ENCODE peak calls at places on chromosomes 5 and 9, in ten cellular contexts. R is Karpas-422; V is breast epithelium; P is ascending aorta; M is fibroblast of lung; C is psoas muscle; D is CD8-positive, alpha-beta T cell; I is IMR-90; O is tibial nerve; J is endodermal cell. L is an unnamed sample.

GRCh38 chr5:60355181-60355580 is 344.8 kb downstream of the DEPDC1B start:
- DNase-seq in R (no peak), V (no peak), P (no peak), M (no peak), C (no peak), D (no peak), I (no peak), O (no peak), J (no peak), L (no peak)

GRCh38 chr9:113536483-113537226 is 73.1 kb downstream of the RGS3 start:
- DNase-seq in R (no peak), V (no peak), P (peak), M (peak), C (peak), D (no peak), I (no peak), O (no peak), J (peak), L (no peak)

GRCh38 chr5:120817044-120817985 is 353.2 kb downstream of the PRR16 start:
- DNase-seq in R (peak), V (no peak), P (no peak), M (peak), C (no peak), D (peak), I (peak), O (no peak), J (peak), L (no peak)

GRCh38 chr5:116990010-116990409 is 415.4 kb upstream of the SEMA6A start:
- DNase-seq in R (peak), V (no peak), P (no peak), M (no peak), C (no peak), D (no peak), I (no peak), O (no peak), J (no peak), L (no peak)

GRCh38 chr5:59021837-59022514 is 439.1 kb downstream of the RAB3C start:
- DNase-seq in R (no peak), V (no peak), P (no peak), M (no peak), C (peak), D (no peak), I (no peak), O (no peak), J (no peak), L (no peak)

GRCh38 chr9:86413966-86414880 is 60.0 kb upstream of the TUT7 start:
- DNase-seq in R (peak), V (no peak), P (no peak), M (peak), C (no peak), D (no peak), I (peak), O (no peak), J (no peak), L (no peak)

GRCh38 chr9:101791938-101792337 is 53.5 kb upstream of the GRIN3A start:
- DNase-seq in R (peak), V (no peak), P (no peak), M (peak), C (no peak), D (no peak), I (no peak), O (no peak), J (peak), L (no peak)

GRCh38 chr5:120555345-120555744 is 91.2 kb downstream of the PRR16 start:
- DNase-seq in R (no peak), V (no peak), P (no peak), M (no peak), C (no peak), D (no peak), I (no peak), O (no peak), J (no peak), L (no peak)

GRCh38 chr5:95332179-95332578 is 47.3 kb upstream of the MCTP1 start:
- DNase-seq in R (no peak), V (no peak), P (no peak), M (no peak), C (no peak), D (no peak), I (no peak), O (no peak), J (no peak), L (no peak)

GRCh38 chr5:124239572-124239971 is 506.9 kb downstream of the ZNF608 start:
- DNase-seq in R (no peak), V (no peak), P (no peak), M (no peak), C (no peak), D (no peak), I (no peak), O (no peak), J (no peak), L (no peak)

GRCh38 chr9:71587576-71588362 is 180.5 kb downstream of the CEMIP2 start:
- DNase-seq in R (no peak), V (no peak), P (no peak), M (peak), C (no peak), D (no peak), I (peak), O (no peak), J (no peak), L (no peak)

GRCh38 chr9:112180387-112180881 is 5.3 kb upstream of the SUSD1 start:
- DNase-seq in R (no peak), V (no peak), P (no peak), M (peak), C (no peak), D (peak), I (no peak), O (no peak), J (no peak), L (peak)

DNA sequence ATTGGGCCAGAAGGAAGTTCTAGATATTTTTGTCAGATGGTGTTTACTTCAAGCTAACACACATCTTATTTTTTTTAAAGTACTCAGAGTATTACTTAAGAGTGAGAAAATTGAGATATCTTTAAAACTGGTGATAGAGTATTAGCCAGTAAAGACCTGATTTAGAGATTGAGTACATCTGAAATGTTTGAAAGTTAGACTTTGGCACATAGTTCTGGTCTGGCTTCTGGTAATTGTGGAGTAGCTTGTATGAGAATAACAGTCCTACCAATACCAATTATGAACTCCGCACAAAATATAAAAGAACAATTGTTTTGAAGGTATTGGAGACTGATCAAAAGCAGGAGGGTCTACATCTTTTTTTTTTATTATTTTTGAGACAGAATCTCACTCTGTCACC is 44.5 kb upstream of the GLIPR2 start:
- DNase-seq in R (peak), V (no peak), P (no peak), M (no peak), C (no peak), D (no peak), I (no peak), O (no peak), J (no peak), L (no peak)
- H3K27ac ChIP-seq in R (no peak), V (no peak), P (no peak), M (peak), C (peak), D (no peak), I (peak), O (no peak), J (no peak), L (no peak)

GRCh38 chr9:18722882-18723281 is 248.9 kb downstream of the ADAMTSL1 start:
- DNase-seq in R (no peak), V (no peak), P (no peak), M (no peak), C (no peak), D (no peak), I (no peak), O (no peak), J (no peak), L (no peak)

GRCh38 chr9:18718393-18718792 is 244.4 kb downstream of the ADAMTSL1 start:
- DNase-seq in R (no peak), V (no peak), P (no peak), M (no peak), C (no peak), D (no peak), I (no peak), O (no peak), J (no peak), L (no peak)

GRCh38 chr9:18723366-18723765 is 249.4 kb downstream of the ADAMTSL1 start:
- DNase-seq in R (no peak), V (no peak), P (no peak), M (no peak), C (no peak), D (no peak), I (no peak), O (no peak), J (no peak), L (no peak)

GRCh38 chr9:18721267-18722079 is 247.5 kb downstream of the ADAMTSL1 start:
- DNase-seq in R (no peak), V (no peak), P (no peak), M (no peak), C (no peak), D (no peak), I (no peak), O (no peak), J (no peak), L (no peak)

DNA sequence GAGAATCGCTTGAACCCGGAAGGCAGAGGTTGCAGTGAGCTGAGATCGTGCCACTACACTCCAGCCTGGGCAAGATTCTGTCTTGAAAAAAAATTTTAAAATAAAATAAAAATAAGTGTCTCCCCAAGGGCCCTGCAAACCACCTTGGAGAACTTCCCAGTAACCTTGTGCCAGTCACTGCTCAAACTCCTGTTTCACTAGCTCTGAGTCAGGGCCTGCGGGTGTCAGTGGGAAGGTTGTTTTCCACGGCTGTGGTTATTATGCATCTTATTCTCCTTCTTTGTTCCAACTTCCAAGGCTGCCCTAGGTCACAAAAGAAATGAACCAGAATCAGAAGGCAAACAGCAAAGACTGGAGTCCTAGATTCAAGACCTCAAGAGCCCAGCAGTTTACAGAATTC is 246.7 kb downstream of the ADAMTSL1 start:
- DNase-seq in R (no peak), V (no peak), P (no peak), M (peak), C (no peak), D (no peak), I (peak), O (no peak), J (no peak), L (no peak)
- H3K27ac ChIP-seq in R (no peak), V (no peak), P (peak), M (no peak), C (no peak), D (no peak), I (no peak), O (no peak), J (no peak), L (no peak)

DNA sequence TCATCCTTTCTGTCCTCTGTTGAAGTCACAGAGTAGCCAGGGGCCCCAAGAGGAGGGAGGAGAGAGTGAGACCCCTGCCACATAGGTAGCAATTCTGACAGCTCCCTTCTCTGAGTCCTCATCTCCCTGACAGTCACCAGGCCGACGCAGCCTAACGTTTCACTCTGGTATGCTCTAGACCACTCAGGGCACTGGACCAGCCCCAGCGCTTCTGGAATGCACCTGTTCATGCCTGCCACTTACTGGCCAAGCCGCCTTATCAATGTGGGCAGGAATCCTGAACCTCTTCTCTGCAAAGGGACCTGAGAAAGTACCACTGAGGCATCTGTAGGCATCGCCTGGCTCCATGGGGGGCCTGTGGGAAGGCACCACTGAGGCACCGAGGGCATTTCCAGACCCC is 50.2 kb downstream of the SECISBP2 start:
- DNase-seq in R (no peak), V (no peak), P (no peak), M (no peak), C (no peak), D (no peak), I (no peak), O (no peak), J (no peak), L (no peak)
- H3K27ac ChIP-seq in R (no peak), V (no peak), P (no peak), M (no peak), C (no peak), D (no peak), I (no peak), O (no peak), J (no peak), L (no peak)

DNA sequence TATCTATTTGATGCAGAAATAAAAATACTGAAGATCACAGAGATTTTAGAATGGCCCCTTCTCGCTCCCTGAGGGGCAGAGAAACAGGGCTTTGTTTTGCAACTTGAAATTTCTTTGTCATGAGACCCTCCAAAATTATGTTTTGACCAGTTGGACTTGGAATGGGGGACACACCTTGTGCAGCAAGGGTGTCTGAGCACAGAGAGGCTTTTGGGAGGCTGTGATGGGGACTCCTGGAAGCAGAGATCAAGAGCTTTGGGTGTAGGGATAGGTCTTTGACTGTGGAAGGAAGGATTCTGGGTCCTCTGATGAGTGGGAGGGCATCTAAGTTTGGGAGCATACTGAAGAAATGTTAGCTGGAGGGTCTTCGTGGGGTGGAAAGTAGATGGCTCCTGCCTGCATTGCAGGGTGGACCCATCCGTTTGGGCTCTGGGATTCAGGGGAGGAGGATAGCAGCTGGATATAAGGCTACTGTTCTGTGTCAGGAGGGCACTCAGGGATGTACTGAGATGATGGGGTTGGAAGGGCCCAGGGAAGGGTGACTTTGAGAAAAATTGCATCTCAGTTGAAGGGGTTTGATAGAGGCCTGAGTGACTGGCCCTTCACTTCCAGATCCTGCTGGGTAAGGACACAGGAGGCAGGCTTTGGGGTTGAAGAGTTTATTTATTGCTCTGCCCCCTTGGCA is 1.8 kb upstream of the MYORG start:
- DNase-seq in R (no peak), V (no peak), P (no peak), M (no peak), C (no peak), D (no peak), I (no peak), O (no peak), J (no peak), L (no peak)
- H3K27ac ChIP-seq in R (no peak), V (no peak), P (no peak), M (no peak), C (no peak), D (no peak), I (no peak), O (no peak), J (no peak), L (no peak)

GRCh38 chr5:155651-156410 is 35.5 kb upstream of the LRRC14B start:
- DNase-seq in R (no peak), V (no peak), P (no peak), M (no peak), C (no peak), D (no peak), I (no peak), O (no peak), J (peak), L (no peak)

GRCh38 chr5:154826-155225 is 36.5 kb upstream of the LRRC14B start:
- DNase-seq in R (no peak), V (no peak), P (no peak), M (no peak), C (no peak), D (no peak), I (no peak), O (no peak), J (no peak), L (no peak)

GRCh38 chr5:152077-152476 is 39.2 kb upstream of the LRRC14B start:
- DNase-seq in R (no peak), V (no peak), P (no peak), M (no peak), C (no peak), D (no peak), I (no peak), O (no peak), J (no peak), L (no peak)

GRCh38 chr5:154236-154635 is 37.1 kb upstream of the LRRC14B start:
- DNase-seq in R (no peak), V (no peak), P (no peak), M (peak), C (no peak), D (no peak), I (no peak), O (no peak), J (peak), L (no peak)

DNA sequence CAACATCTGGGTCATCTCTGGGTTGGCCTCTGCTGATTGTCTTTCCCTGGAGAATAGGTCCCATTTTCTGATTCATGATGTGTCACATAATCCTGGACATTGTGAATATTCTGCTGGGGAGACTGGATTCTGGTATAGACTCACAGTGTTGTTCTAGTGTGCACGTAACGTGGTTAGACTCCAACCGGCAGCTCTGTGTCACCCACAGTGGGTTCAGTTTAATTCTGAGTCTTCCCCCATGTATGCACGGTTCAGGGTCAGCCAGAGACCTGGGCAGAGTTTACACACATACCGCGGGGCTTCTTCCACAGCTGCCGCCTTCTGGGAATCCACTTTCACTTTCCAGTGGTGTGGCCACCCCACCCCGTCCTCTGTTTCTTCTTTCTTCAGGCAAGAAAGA is 38.0 kb upstream of the LRRC14B start:
- DNase-seq in R (no peak), V (no peak), P (no peak), M (peak), C (no peak), D (no peak), I (peak), O (no peak), J (no peak), L (no peak)
- H3K27ac ChIP-seq in R (no peak), V (no peak), P (no peak), M (no peak), C (no peak), D (no peak), I (no peak), O (no peak), J (no peak), L (no peak)

GRCh38 chr5:144485540-144485939 is 314.9 kb downstream of the KCTD16 start:
- DNase-seq in R (no peak), V (no peak), P (no peak), M (no peak), C (no peak), D (no peak), I (no peak), O (no peak), J (no peak), L (no peak)

GRCh38 chr5:144487761-144488160 is 317.1 kb downstream of the KCTD16 start:
- DNase-seq in R (no peak), V (no peak), P (no peak), M (no peak), C (no peak), D (no peak), I (no peak), O (no peak), J (no peak), L (no peak)

GRCh38 chr5:144484124-144484897 is 313.6 kb downstream of the KCTD16 start:
- DNase-seq in R (no peak), V (no peak), P (no peak), M (peak), C (no peak), D (no peak), I (peak), O (no peak), J (no peak), L (no peak)

DNA sequence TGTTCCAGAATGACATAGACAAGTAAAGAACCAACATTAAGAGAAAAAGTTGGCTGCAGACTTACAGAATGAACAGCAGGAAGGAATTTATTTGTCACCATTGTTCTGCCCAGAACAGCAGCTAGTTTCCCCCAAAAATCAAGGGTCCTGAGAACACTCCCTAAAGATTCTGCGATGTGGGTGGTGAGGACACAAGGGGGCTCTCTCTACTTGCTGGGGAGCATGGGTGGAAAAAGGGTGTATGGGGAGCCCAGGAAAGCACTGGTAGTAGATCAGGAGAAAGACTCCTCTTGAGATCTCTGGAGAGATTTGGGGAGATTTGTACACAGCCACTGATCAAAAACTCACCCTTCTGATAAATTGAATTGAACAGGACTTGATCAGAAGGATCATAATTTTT is 316.5 kb downstream of the KCTD16 start:
- DNase-seq in R (peak), V (no peak), P (no peak), M (no peak), C (no peak), D (no peak), I (no peak), O (no peak), J (peak), L (no peak)
- H3K27ac ChIP-seq in R (no peak), V (no peak), P (no peak), M (no peak), C (no peak), D (no peak), I (no peak), O (no peak), J (peak), L (no peak)

GRCh38 chr9:38180631-38181030 is 111.6 kb upstream of the SHB start:
- DNase-seq in R (no peak), V (no peak), P (no peak), M (no peak), C (no peak), D (no peak), I (no peak), O (no peak), J (peak), L (no peak)
- H3K27ac ChIP-seq in R (no peak), V (no peak), P (no peak), M (no peak), C (no peak), D (no peak), I (no peak), O (no peak), J (no peak), L (no peak)

DNA sequence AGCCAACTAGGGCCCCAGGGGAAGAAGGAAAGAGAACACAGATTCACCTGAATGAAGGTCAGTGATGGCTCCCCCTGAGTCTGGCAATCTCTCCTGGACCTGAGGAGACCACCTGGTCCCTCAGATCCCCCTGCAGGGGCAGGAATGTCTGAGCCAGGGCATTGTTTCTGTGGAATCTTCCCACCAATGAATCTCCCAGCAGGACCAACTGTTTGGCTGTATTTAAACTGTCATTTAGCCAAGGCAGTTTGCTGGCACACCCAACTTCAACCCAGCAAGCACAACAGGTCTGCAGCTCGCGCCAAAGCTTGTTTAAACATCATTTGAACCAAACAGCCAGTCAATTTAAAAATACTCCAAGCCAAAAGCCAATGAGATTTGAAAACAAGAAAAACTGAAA is 92.6 kb downstream of the SH3TC2 start:
- DNase-seq in R (no peak), V (peak), P (peak), M (no peak), C (no peak), D (no peak), I (no peak), O (no peak), J (peak), L (no peak)
- H3K27ac ChIP-seq in R (no peak), V (peak), P (peak), M (peak), C (peak), D (no peak), I (peak), O (no peak), J (no peak), L (no peak)

L was measured in CD4-positive, alpha-beta T cell.